ENCODE peak calls at places on chromosomes 11 and 22, in six cellular contexts. One of them, this sample, is unnamed.

GRCh38 chr11:128547946-128548654 is 39.3 kb downstream of the ETS1 start:
- DNase-seq in stimulated activated CD4-positive, alpha-beta T cell treated with anti-CD3 and anti-CD28 coated beads, Interleukin-1b, Interleukin-23, amount 100 ng/mL, for 4 hours: no peak
- DNase-seq in BJ: no peak
- DNase-seq in activated T-cell treated with anti-CD3 and anti-CD28 coated beads for 1 hour: no peak
- DNase-seq in effector memory CD4-positive, alpha-beta T cell: no peak
- DNase-seq in lung microvascular endothelial cell: no peak
- DNase-seq in this sample: no peak

GRCh38 chr11:132177106-132177505 is 806.7 kb downstream of the NTM start:
- DNase-seq in stimulated activated CD4-positive, alpha-beta T cell treated with anti-CD3 and anti-CD28 coated beads, Interleukin-1b, Interleukin-23, amount 100 ng/mL, for 4 hours: no peak
- DNase-seq in effector memory CD4-positive, alpha-beta T cell: no peak
- DNase-seq in BJ: peak
- DNase-seq in lung microvascular endothelial cell: peak
- DNase-seq in activated T-cell treated with anti-CD3 and anti-CD28 coated beads for 1 hour: no peak
- DNase-seq in this sample: no peak

GRCh38 chr22:32355760-32356159 is 1.9 kb upstream of the RFPL3 start:
- DNase-seq in stimulated activated CD4-positive, alpha-beta T cell treated with anti-CD3 and anti-CD28 coated beads, Interleukin-1b, Interleukin-23, amount 100 ng/mL, for 4 hours: no peak
- DNase-seq in BJ: no peak
- DNase-seq in lung microvascular endothelial cell: peak
- DNase-seq in activated T-cell treated with anti-CD3 and anti-CD28 coated beads for 1 hour: no peak
- DNase-seq in effector memory CD4-positive, alpha-beta T cell: no peak
- DNase-seq in this sample: no peak

GRCh38 chr22:50261615-50262459 is at the start of gene MAPK12:
- DNase-seq in lung microvascular endothelial cell: peak
- DNase-seq in BJ: no peak
- DNase-seq in effector memory CD4-positive, alpha-beta T cell: no peak
- DNase-seq in stimulated activated CD4-positive, alpha-beta T cell treated with anti-CD3 and anti-CD28 coated beads, Interleukin-1b, Interleukin-23, amount 100 ng/mL, for 4 hours: no peak
- DNase-seq in activated T-cell treated with anti-CD3 and anti-CD28 coated beads for 1 hour: no peak
- DNase-seq in this sample: no peak

GRCh38 chr11:118060081-118060661 is 16.7 kb upstream of the TMPRSS4 start:
- DNase-seq in effector memory CD4-positive, alpha-beta T cell: no peak
- DNase-seq in stimulated activated CD4-positive, alpha-beta T cell treated with anti-CD3 and anti-CD28 coated beads, Interleukin-1b, Interleukin-23, amount 100 ng/mL, for 4 hours: no peak
- DNase-seq in activated T-cell treated with anti-CD3 and anti-CD28 coated beads for 1 hour: no peak
- DNase-seq in BJ: no peak
- DNase-seq in lung microvascular endothelial cell: no peak
- DNase-seq in this sample: no peak

GRCh38 chr11:36027731-36028130 is 83.9 kb downstream of the LDLRAD3 start:
- DNase-seq in effector memory CD4-positive, alpha-beta T cell: no peak
- DNase-seq in activated T-cell treated with anti-CD3 and anti-CD28 coated beads for 1 hour: no peak
- DNase-seq in lung microvascular endothelial cell: no peak
- DNase-seq in BJ: no peak
- DNase-seq in stimulated activated CD4-positive, alpha-beta T cell treated with anti-CD3 and anti-CD28 coated beads, Interleukin-1b, Interleukin-23, amount 100 ng/mL, for 4 hours: no peak
- DNase-seq in this sample: no peak

GRCh38 chr22:17754233-17754925 is 19.9 kb downstream of the BID start:
- DNase-seq in lung microvascular endothelial cell: peak
- DNase-seq in stimulated activated CD4-positive, alpha-beta T cell treated with anti-CD3 and anti-CD28 coated beads, Interleukin-1b, Interleukin-23, amount 100 ng/mL, for 4 hours: peak
- DNase-seq in activated T-cell treated with anti-CD3 and anti-CD28 coated beads for 1 hour: no peak
- DNase-seq in BJ: no peak
- DNase-seq in effector memory CD4-positive, alpha-beta T cell: no peak
- DNase-seq in this sample: peak

GRCh38 chr22:46002757-46003270 is 25.9 kb upstream of the WNT7B start:
- DNase-seq in activated T-cell treated with anti-CD3 and anti-CD28 coated beads for 1 hour: no peak
- DNase-seq in lung microvascular endothelial cell: no peak
- DNase-seq in BJ: peak
- DNase-seq in effector memory CD4-positive, alpha-beta T cell: no peak
- DNase-seq in stimulated activated CD4-positive, alpha-beta T cell treated with anti-CD3 and anti-CD28 coated beads, Interleukin-1b, Interleukin-23, amount 100 ng/mL, for 4 hours: no peak
- DNase-seq in this sample: no peak

GRCh38 chr22:19871023-19871844 is 16.6 kb upstream of the GNB1L start:
- DNase-seq in lung microvascular endothelial cell: no peak
- DNase-seq in stimulated activated CD4-positive, alpha-beta T cell treated with anti-CD3 and anti-CD28 coated beads, Interleukin-1b, Interleukin-23, amount 100 ng/mL, for 4 hours: no peak
- DNase-seq in BJ: no peak
- DNase-seq in activated T-cell treated with anti-CD3 and anti-CD28 coated beads for 1 hour: no peak
- DNase-seq in effector memory CD4-positive, alpha-beta T cell: no peak
- DNase-seq in this sample: no peak

GRCh38 chr11:114036156-114036811 is 23.2 kb upstream of the ZBTB16 start:
- DNase-seq in effector memory CD4-positive, alpha-beta T cell: peak
- DNase-seq in lung microvascular endothelial cell: peak
- DNase-seq in stimulated activated CD4-positive, alpha-beta T cell treated with anti-CD3 and anti-CD28 coated beads, Interleukin-1b, Interleukin-23, amount 100 ng/mL, for 4 hours: peak
- DNase-seq in BJ: no peak
- DNase-seq in activated T-cell treated with anti-CD3 and anti-CD28 coated beads for 1 hour: peak
- DNase-seq in this sample: peak

GRCh38 chr11:86262387-86262786 is 17.8 kb downstream of the EED start:
- DNase-seq in BJ: no peak
- DNase-seq in activated T-cell treated with anti-CD3 and anti-CD28 coated beads for 1 hour: no peak
- DNase-seq in stimulated activated CD4-positive, alpha-beta T cell treated with anti-CD3 and anti-CD28 coated beads, Interleukin-1b, Interleukin-23, amount 100 ng/mL, for 4 hours: no peak
- DNase-seq in effector memory CD4-positive, alpha-beta T cell: no peak
- DNase-seq in lung microvascular endothelial cell: no peak
- DNase-seq in this sample: no peak

GRCh38 chr11:100689141-100689540 is 2.1 kb downstream of the ARHGAP42 start:
- DNase-seq in BJ: no peak
- DNase-seq in lung microvascular endothelial cell: no peak
- DNase-seq in effector memory CD4-positive, alpha-beta T cell: no peak
- DNase-seq in stimulated activated CD4-positive, alpha-beta T cell treated with anti-CD3 and anti-CD28 coated beads, Interleukin-1b, Interleukin-23, amount 100 ng/mL, for 4 hours: no peak
- DNase-seq in activated T-cell treated with anti-CD3 and anti-CD28 coated beads for 1 hour: no peak
- DNase-seq in this sample: no peak

GRCh38 chr22:42695294-42695693 is 25.4 kb downstream of the A4GALT start:
- DNase-seq in effector memory CD4-positive, alpha-beta T cell: no peak
- DNase-seq in stimulated activated CD4-positive, alpha-beta T cell treated with anti-CD3 and anti-CD28 coated beads, Interleukin-1b, Interleukin-23, amount 100 ng/mL, for 4 hours: no peak
- DNase-seq in BJ: no peak
- DNase-seq in lung microvascular endothelial cell: no peak
- DNase-seq in activated T-cell treated with anti-CD3 and anti-CD28 coated beads for 1 hour: no peak
- DNase-seq in this sample: no peak

This sample was measured in T-helper 1 cell.